ENCODE peak calls at places on chromosome 2, in four cellular contexts. B, A, I and H are unnamed samples.

GRCh38 chr2:37493425-37493824 is 149.0 kb downstream of the QPCT start:
- DNase-seq in I (no peak), B (no peak), A (no peak), H (no peak)

GRCh38 chr2:129801575-129801974 is 177.9 kb upstream of the RAB6C start:
- DNase-seq in I (no peak), B (no peak), A (no peak), H (no peak)

GRCh38 chr2:68934021-68934420 is 18.7 kb downstream of the GKN2 start:
- DNase-seq in I (no peak), A (no peak), B (peak; percentile 1), H (no peak)

GRCh38 chr2:172087191-172087779 is 2.0 kb downstream of the DLX1 start:
- DNase-seq in A (no peak), I (no peak), B (no peak), H (no peak)

GRCh38 chr2:43931293-43931692 is 64.5 kb downstream of the LRPPRC start:
- DNase-seq in I (no peak), B (no peak), A (no peak), H (no peak)

GRCh38 chr2:160417745-160418397 is 75.7 kb downstream of the RBMS1 start:
- DNase-seq in I (no peak), A (no peak), B (no peak), H (no peak)

GRCh38 chr2:109266998-109267854 is 138.2 kb downstream of the SH3RF3 start:
- DNase-seq in A (no peak), B (no peak), I (no peak), H (no peak)

GRCh38 chr2:158079672-158080071 is 22.0 kb upstream of the UPP2 start:
- DNase-seq in I (no peak), B (no peak), A (no peak), H (no peak)

GRCh38 chr2:232455426-232456255 is at the start of gene ALPI:
- DNase-seq in B (no peak), A (no peak), I (no peak), H (no peak)

GRCh38 chr2:33788044-33788443 is 188.9 kb upstream of the FAM98A start:
- DNase-seq in I (no peak), B (no peak), A (no peak), H (no peak)

GRCh38 chr2:53230691-53231090 is 536.9 kb upstream of the CHAC2 start:
- DNase-seq in I (no peak), B (no peak), A (no peak), H (no peak)

GRCh38 chr2:31219131-31219969 is 2.0 kb upstream of the CAPN14 start:
- DNase-seq in B (no peak), A (no peak), I (no peak), H (no peak)

GRCh38 chr2:219029829-219030165 is 11.5 kb downstream of the CFAP65 start:
- DNase-seq in B (peak; percentile 89), A (peak; percentile 80), I (peak; percentile 88), H (peak; percentile 80)

GRCh38 chr2:229914182-229914581 is 7.6 kb downstream of the TRIP12 start:
- DNase-seq in B (no peak), I (no peak), A (no peak), H (no peak)

GRCh38 chr2:219252900-219253752 is at the start of gene TUBA4B:
- DNase-seq in B (peak; percentile 73), I (no peak), A (peak; percentile 63), H (no peak)

GRCh38 chr2:168336786-168337388 is 89.5 kb upstream of the STK39 start:
- DNase-seq in A (peak; percentile 45), I (no peak), B (no peak), H (no peak)

GRCh38 chr2:83565231-83566025 is 893.7 kb downstream of the SUCLG1 start:
- DNase-seq in I (no peak), B (no peak), A (no peak), H (no peak)

GRCh38 chr2:42046819-42047487 is 868 bp upstream of the PKDCC start:
- DNase-seq in A (no peak), B (peak; percentile 80), I (peak; percentile 57), H (peak; percentile 42)